ENCODE peak calls at places on chromosomes 11 and 22, in six cellular contexts. C, Y, D, R, N and T are unnamed samples. For H3K36me3, the result is how much of the 10 kb centered on the place peaks cover.

GRCh38 chr11:74141274-74141695 is 29.5 kb downstream of the C2CD3 start:
- DNase-seq in D (no peak), Y (no peak), R (no peak), N (peak), C (no peak), T (peak)

GRCh38 chr11:6670202-6670830 is 12.8 kb downstream of the MRPL17 start:
- DNase-seq in D (no peak), C (peak), Y (no peak), N (no peak), R (no peak), T (no peak)

GRCh38 chr11:86798988-86799387 is 1.4 kb upstream of the PRSS23 start:
- DNase-seq in D (peak), C (no peak), Y (no peak), N (no peak), R (no peak), T (no peak)

GRCh38 chr11:65931773-65932557 is 12.7 kb downstream of the DRAP1 start:
- DNase-seq in R (no peak), D (no peak), C (no peak), Y (peak), N (no peak), T (no peak)

GRCh38 chr22:33658775-33659174 is 261.5 kb downstream of the LARGE1 start:
- DNase-seq in R (peak), D (peak), C (no peak), Y (peak), N (no peak), T (no peak)

GRCh38 chr11:100639140-100639539 is 47.9 kb upstream of the ARHGAP42 start:
- DNase-seq in D (peak), R (no peak), C (no peak), N (peak), Y (no peak), T (no peak)

GRCh38 chr22:30665266-30665665 is 2.4 kb downstream of the DUSP18 start:
- DNase-seq in N (no peak), R (no peak), C (no peak), Y (no peak), D (no peak), T (peak)

GRCh38 chr11:88596786-88597185 is 259.2 kb upstream of the CTSC start:
- DNase-seq in D (no peak), Y (no peak), C (no peak), N (no peak), R (no peak), T (no peak)

GRCh38 chr11:31160504-31161422 is 208.8 kb downstream of the DCDC1 start:
- DNase-seq in C (no peak), D (no peak), N (no peak), Y (no peak), R (no peak), T (no peak)

GRCh38 chr11:91730071-91730470 is 494.5 kb upstream of the FAT3 start:
- DNase-seq in C (no peak), R (no peak), Y (no peak), N (no peak), D (no peak), T (peak)

GRCh38 chr11:31512117-31512516 is 2.5 kb downstream of the ELP4 start:
- DNase-seq in C (no peak), R (no peak), D (no peak), Y (no peak), N (no peak), T (no peak)

GRCh38 chr22:24002272-24002671 is 3.0 kb downstream of the GSTT4 start:
- DNase-seq in N (no peak), R (no peak), D (no peak), Y (no peak), C (no peak), T (no peak)

GRCh38 chr11:2482745-2483144 is 37.9 kb downstream of the KCNQ1 start:
- DNase-seq in R (no peak), N (no peak), C (no peak), D (no peak), Y (no peak), T (no peak)

GRCh38 chr11:85164743-85165142 is 462.4 kb downstream of the DLG2 start:
- DNase-seq in C (no peak), R (no peak), D (no peak), Y (no peak), N (no peak), T (no peak)

GRCh38 chr11:95248666-95249467 is 17.9 kb upstream of the SESN3 start:
- DNase-seq in N (no peak), Y (no peak), C (no peak), D (no peak), R (no peak), T (no peak)

GRCh38 chr11:77203901-77204755 is 76.1 kb downstream of the MYO7A start:
- DNase-seq in C (no peak), N (no peak), R (no peak), D (no peak), Y (peak), T (no peak)

GRCh38 chr11:80122211-80122610 is 681.4 kb upstream of the TENM4 start:
- DNase-seq in C (no peak), R (peak), Y (no peak), N (no peak), D (no peak), T (no peak)

GRCh38 chr11:36055356-36055755 is 111.5 kb downstream of the LDLRAD3 start:
- DNase-seq in C (no peak), N (no peak), R (no peak), Y (no peak), D (no peak), T (no peak)

GRCh38 chr11:65403607-65404121 is 17.2 kb downstream of the FRMD8 start:
- DNase-seq in R (no peak), N (no peak), Y (no peak), D (no peak), C (no peak), T (no peak)

GRCh38 chr11:104570088-104570701 is 328.1 kb downstream of the CASP12 start:
- DNase-seq in C (no peak), R (no peak), N (no peak), Y (no peak), D (peak), T (no peak)

GRCh38 chr11:124884869-124885479 is 12.7 kb downstream of the ROBO4 start:
- DNase-seq in N (no peak), Y (no peak), D (no peak), C (no peak), R (no peak), T (no peak)

GRCh38 chr11:13984616-13985474 is 22.3 kb downstream of the SPON1 start:
- DNase-seq in D (peak), N (no peak), Y (no peak), R (no peak), C (no peak), T (no peak)

GRCh38 chr11:12109591-12110196 is 696 bp upstream of the MICAL2 start:
- DNase-seq in C (peak), N (no peak), D (no peak), Y (no peak), R (no peak), T (peak)

GRCh38 chr22:41222846-41223507 is 17.8 kb downstream of the CHADL start:
- DNase-seq in D (no peak), R (no peak), N (no peak), Y (no peak), C (no peak), T (no peak)
- H3K36me3 ChIP-seq in D (under half), R (half or more), N (half or more), Y (under half), C (half or more), T (under half)

GRCh38 chr11:43119275-43119970 is 192.4 kb upstream of the API5 start:
- DNase-seq in R (no peak), C (no peak), N (no peak), D (no peak), Y (no peak), T (no peak)
- H3K36me3 ChIP-seq in R (under half), C (under half), N (under half), D (under half), Y (under half), T (under half)

DNA sequence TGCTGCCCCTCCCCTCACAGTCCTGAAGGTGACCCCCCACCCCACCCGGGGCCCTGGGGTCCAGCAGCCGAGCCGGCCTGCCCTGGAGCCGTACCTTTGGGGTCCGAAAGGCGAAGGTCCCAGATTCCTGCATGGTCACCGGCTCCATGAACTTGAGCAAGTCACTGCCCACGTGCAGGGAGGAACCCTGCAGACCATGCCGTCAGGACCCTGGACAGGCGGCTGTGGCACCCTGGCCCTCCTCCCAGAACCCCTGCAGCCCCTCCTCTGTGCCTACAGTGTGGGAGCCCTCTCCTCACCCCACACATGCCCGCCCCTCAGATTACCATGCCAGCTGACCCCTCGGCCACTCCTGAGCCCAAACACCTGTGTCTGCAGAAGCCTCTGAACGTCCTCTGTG is 14.3 kb upstream of the MAPK11 start:
- DNase-seq in Y (no peak), N (no peak), C (no peak), R (no peak), D (no peak), T (no peak)
- H3K36me3 ChIP-seq in Y (half or more), N (half or more), C (under half), R (under half), D (half or more), T (under half)

DNA sequence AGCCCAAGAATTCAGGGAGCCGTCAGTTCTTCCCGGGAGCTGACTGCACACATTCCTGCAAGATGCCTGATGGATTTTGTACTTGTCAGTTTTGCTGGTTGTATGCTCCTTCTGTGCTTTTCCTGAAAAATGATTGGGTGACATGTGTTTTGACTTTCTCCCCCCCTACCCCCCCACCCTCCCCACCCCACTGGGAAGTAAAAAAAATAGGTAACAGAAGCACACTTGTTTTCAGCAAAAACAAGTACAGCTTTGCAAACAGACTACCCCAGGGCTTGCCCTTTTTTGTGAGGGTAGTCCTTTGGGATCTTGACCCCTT is 1.1 kb downstream of the PPFIA1 start:
- DNase-seq in C (no peak), N (no peak), Y (no peak), D (no peak), R (no peak), T (no peak)
- H3K36me3 ChIP-seq in C (under half), N (under half), Y (under half), D (under half), R (under half), T (under half)

GRCh38 chr11:121550247-121551132 is 97.7 kb upstream of the SORL1-AS1 start:
- DNase-seq in R (no peak), C (no peak), Y (no peak), D (no peak), N (no peak), T (no peak)

GRCh38 chr11:121553367-121553766 is 100.6 kb upstream of the SORL1-AS1 start:
- DNase-seq in R (no peak), C (no peak), D (no peak), Y (no peak), N (no peak), T (peak)

GRCh38 chr11:121553806-121554205 is 101.0 kb upstream of the SORL1-AS1 start:
- DNase-seq in D (peak), R (no peak), N (peak), C (no peak), Y (no peak), T (peak)

GRCh38 chr11:121551463-121551862 is 98.7 kb upstream of the SORL1-AS1 start:
- DNase-seq in Y (no peak), N (no peak), R (no peak), D (no peak), C (no peak), T (no peak)

GRCh38 chr11:121552160-121552559 is 99.4 kb upstream of the SORL1-AS1 start:
- DNase-seq in C (no peak), D (no peak), R (no peak), N (no peak), Y (no peak), T (no peak)
- H3K36me3 ChIP-seq in C (half or more), D (under half), R (under half), N (under half), Y (under half), T (under half)

DNA sequence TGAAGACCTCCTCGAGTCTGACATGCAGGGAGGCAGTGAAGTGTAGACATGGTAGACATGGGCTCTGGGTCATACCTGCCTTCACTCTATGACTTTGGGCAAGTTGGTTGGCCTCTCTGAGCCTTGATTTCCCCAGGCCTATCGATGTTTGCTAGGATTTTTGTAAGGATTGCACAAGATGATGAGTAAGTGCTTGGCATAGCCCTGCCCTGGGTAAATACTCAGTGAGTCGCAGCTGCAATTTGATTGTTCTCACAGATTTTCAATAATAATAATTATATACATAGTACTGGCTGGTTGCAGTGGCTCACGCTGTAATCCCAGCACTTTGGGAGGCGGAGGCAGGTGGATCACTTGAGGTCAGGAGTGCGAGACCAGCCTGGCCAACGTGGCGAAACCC is 18.1 kb downstream of the MCM5 start:
- DNase-seq in R (no peak), Y (peak), C (no peak), D (peak), N (no peak), T (no peak)
- H3K36me3 ChIP-seq in R (under half), Y (under half), C (half or more), D (under half), N (half or more), T (under half)